ENCODE peak calls at places on chromosomes 12 and 14, in seven cellular contexts. H, F, D, P, C, Z and R are unnamed samples.

GRCh38 chr14:79165460-79166080 is 995.4 kb downstream of the NRXN3 start:
- DNase-seq in H (no peak), F (no peak), D (no peak), P (no peak), C (no peak), Z (no peak), R (no peak)

GRCh38 chr12:101172316-101172715 is 37.7 kb downstream of the SLC5A8 start:
- DNase-seq in H (no peak), F (no peak), D (peak; percentile 3), P (no peak), C (no peak), Z (no peak), R (no peak)

GRCh38 chr12:109309441-109310246 is 560 bp upstream of the FOXN4 start:
- DNase-seq in H (no peak), F (no peak), D (peak; percentile 91), P (no peak), C (no peak), Z (no peak), R (no peak)

GRCh38 chr14:23881292-23881691 is 72.3 kb upstream of the DHRS4 start:
- DNase-seq in H (no peak), F (no peak), D (no peak), P (no peak), C (no peak), Z (no peak), R (no peak)

GRCh38 chr12:92698466-92698865 is 4.3 kb upstream of the PLEKHG7 start:
- DNase-seq in H (no peak), F (no peak), D (no peak), P (no peak), C (no peak), Z (no peak), R (no peak)

GRCh38 chr12:107058190-107058589 is 35.2 kb downstream of the CRY1 start:
- DNase-seq in H (no peak), F (no peak), D (no peak), P (no peak), C (no peak), Z (no peak), R (no peak)

GRCh38 chr12:75969768-75970167 is 61.8 kb downstream of the PHLDA1 start:
- DNase-seq in H (no peak), F (no peak), D (no peak), P (no peak), C (no peak), Z (no peak), R (no peak)

GRCh38 chr14:58297412-58297761 is 968 bp upstream of the ARID4A start:
- DNase-seq in H (no peak), F (no peak), D (no peak), P (no peak), C (no peak), Z (peak; percentile 33), R (no peak)

GRCh38 chr14:73058923-73059311 is 583 bp downstream of the RBM25 start:
- DNase-seq in H (no peak), F (no peak), D (peak; percentile 31), P (peak; percentile 14), C (peak; percentile 43), Z (peak; percentile 7), R (no peak)

GRCh38 chr12:110199360-110200123 is 75.4 kb downstream of the IFT81 start:
- DNase-seq in H (peak; percentile 13), F (no peak), D (peak; percentile 30), P (no peak), C (no peak), Z (peak; percentile 93), R (no peak)

GRCh38 chr12:112524269-112524668 is 105.5 kb downstream of the PTPN11 start:
- DNase-seq in H (no peak), F (no peak), D (no peak), P (no peak), C (no peak), Z (no peak), R (no peak)

GRCh38 chr12:50549885-50550284 is 45.1 kb downstream of the DIP2B start:
- DNase-seq in H (no peak), F (no peak), D (no peak), P (no peak), C (no peak), Z (no peak), R (no peak)

GRCh38 chr12:50545783-50546182 is 41.0 kb downstream of the DIP2B start:
- DNase-seq in H (no peak), F (no peak), D (no peak), P (no peak), C (no peak), Z (peak; percentile 34), R (no peak)

GRCh38 chr12:50545213-50545612 is 40.4 kb downstream of the DIP2B start:
- DNase-seq in H (no peak), F (no peak), D (no peak), P (no peak), C (no peak), Z (no peak), R (no peak)

GRCh38 chr12:50546441-50547318 is 41.9 kb downstream of the DIP2B start:
- DNase-seq in H (no peak), F (no peak), D (no peak), P (no peak), C (no peak), Z (no peak), R (no peak)

GRCh38 chr12:50547742-50548141 is 43.0 kb downstream of the DIP2B start:
- DNase-seq in H (no peak), F (no peak), D (no peak), P (no peak), C (no peak), Z (no peak), R (no peak)
- H3K27ac ChIP-seq in H (no peak overlapping the region), F (no peak overlapping the region), D (no peak overlapping the region), P (no peak overlapping the region), C (no peak overlapping the region), Z (no peak overlapping the region), R (no peak overlapping the region)

DNA sequence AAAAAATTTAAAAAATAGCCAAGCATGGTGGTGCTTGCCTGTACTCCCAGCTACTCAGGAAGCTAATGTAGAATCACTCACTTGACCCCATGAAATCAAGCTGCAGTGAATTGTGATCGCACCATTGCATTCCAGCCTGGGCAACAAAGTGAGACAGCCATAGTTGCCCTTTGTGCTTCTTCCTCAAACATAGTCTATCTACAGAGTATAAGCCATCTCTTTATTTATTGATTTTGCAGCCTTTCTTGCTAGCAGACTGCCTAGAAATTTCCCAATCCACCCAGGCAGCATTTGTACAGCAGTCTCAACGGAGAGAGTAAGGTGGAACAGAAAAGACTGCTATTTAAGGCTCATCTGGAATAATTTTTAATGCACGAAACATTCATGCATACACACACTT is 68.8 kb downstream of the IPO8 start:
- DNase-seq in H (no peak), F (no peak), D (no peak), P (no peak), C (no peak), Z (no peak), R (no peak)
- H3K27ac ChIP-seq in H (no peak overlapping the region), F (no peak overlapping the region), D (no peak overlapping the region), P (no peak overlapping the region), C (no peak overlapping the region), Z (no peak overlapping the region), R (no peak overlapping the region)

GRCh38 chr12:2169489-2169888 is 116.7 kb downstream of the CACNA1C start:
- DNase-seq in H (no peak), F (no peak), D (no peak), P (no peak), C (no peak), Z (no peak), R (no peak)
- H3K27ac ChIP-seq in H (no peak overlapping the region), F (no peak overlapping the region), D (no peak overlapping the region), P (no peak overlapping the region), C (peak overlapping the region; percentile 63), Z (no peak overlapping the region), R (no peak overlapping the region)

DNA sequence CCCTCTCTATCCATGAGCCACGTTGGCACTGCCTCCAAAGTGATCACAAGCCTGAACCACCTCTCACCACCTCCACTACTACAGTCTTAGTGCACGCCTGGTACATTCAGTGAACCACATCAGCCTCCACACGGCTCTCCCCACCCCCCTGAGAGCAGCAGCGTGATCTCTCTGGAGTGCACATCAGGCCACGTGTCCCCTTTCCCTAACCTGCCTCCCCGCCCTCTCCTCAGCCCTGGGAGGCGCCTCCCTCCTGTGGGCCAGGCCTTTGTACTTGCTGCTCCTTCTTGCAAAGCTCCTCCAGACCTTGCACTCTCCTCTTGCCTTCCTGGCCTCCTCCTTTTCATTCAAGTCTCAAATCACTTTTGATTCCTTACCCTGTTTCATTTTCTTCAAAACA is 49.8 kb downstream of the SLC6A12 start:
- DNase-seq in H (no peak), F (no peak), D (peak; percentile 7), P (no peak), C (no peak), Z (no peak), R (no peak)
- H3K27ac ChIP-seq in H (no peak overlapping the region), F (no peak overlapping the region), D (no peak overlapping the region), P (no peak overlapping the region), C (no peak overlapping the region), Z (no peak overlapping the region), R (no peak overlapping the region)

DNA sequence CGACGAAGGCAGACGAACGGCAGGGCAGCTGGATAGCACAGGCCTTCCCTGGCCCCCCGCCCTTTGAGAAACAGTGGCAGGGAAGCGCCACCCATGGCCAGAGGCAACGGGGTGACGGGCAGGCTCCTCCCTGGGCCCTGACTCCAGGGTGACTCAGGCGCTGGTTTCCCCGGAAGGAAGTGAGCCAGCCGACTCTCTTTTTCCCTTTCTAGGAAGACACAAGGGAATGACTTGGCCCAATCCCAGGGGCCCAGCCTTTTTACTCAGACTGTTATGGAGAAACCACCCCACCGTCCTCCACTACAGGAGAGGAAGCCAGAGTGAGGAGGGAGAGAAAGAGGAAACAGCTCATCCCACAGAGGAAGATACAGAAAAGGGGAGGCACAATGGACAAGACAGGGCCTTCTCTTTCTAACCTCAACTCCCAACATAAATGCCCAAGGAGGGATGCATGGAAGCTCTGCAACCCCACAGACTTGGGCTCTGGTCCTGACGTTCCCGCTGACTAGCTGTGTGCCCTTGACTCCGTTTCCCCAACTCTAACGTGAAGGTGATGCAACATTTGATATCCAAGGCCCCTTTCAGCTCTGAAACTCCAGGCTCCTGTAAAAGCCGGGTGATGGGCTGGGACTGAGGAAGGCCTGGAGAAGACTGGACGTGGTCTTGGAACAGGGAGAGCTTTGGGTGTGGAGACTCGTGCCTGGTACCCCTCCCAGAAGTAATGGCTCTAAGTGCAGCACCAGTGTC is 27.9 kb downstream of the ACTN1 start:
- DNase-seq in H (peak; percentile 99), F (no peak), D (no peak), P (peak; percentile 63), C (peak; percentile 95), Z (peak; percentile 95), R (no peak)
- H3K27ac ChIP-seq in H (peak overlapping the region; percentile 74), F (no peak overlapping the region), D (no peak overlapping the region), P (peak overlapping the region; percentile 98), C (peak overlapping the region; percentile 94), Z (peak overlapping the region; percentile 93), R (peak overlapping the region; percentile 36)